ENCODE peak calls at places on chromosome 10, in seven cellular contexts. G, X, D, B, L, K and H are unnamed samples.

GRCh38 chr10:102394801-102395676 is 466 bp upstream of the NFKB2 start:
- ATAC-seq in G (peak), X (peak), D (peak), B (peak), L (peak), K (peak), H (peak)

GRCh38 chr10:8279598-8279997 is 225.1 kb downstream of the GATA3 start:
- ATAC-seq in G (no peak), X (no peak), D (no peak), B (no peak), L (no peak), K (no peak), H (peak)

GRCh38 chr10:70459771-70460490 is 18.4 kb upstream of the NODAL start:
- ATAC-seq in G (no peak), X (no peak), D (no peak), B (no peak), L (no peak), K (no peak), H (no peak)

GRCh38 chr10:78408671-78409472 is 375.2 kb downstream of the RPS24 start:
- ATAC-seq in G (no peak), X (no peak), D (no peak), B (peak), L (no peak), K (peak), H (peak)

GRCh38 chr10:13356392-13356791 is 8.3 kb upstream of the SEPHS1 start:
- ATAC-seq in G (no peak), X (no peak), D (no peak), B (no peak), L (no peak), K (no peak), H (no peak)

GRCh38 chr10:112215342-112215774 is 31.8 kb upstream of the GPAM start:
- ATAC-seq in G (no peak), X (peak), D (no peak), B (no peak), L (no peak), K (peak), H (peak)

GRCh38 chr10:59895629-59896116 is 10.7 kb downstream of the CCDC6 start:
- ATAC-seq in G (no peak), X (no peak), D (no peak), B (no peak), L (no peak), K (peak), H (no peak)

GRCh38 chr10:77301305-77301730 is 336.3 kb downstream of the KCNMA1 start:
- ATAC-seq in G (no peak), X (no peak), D (no peak), B (no peak), L (no peak), K (no peak), H (peak)

GRCh38 chr10:86648706-86649426 is 5.5 kb upstream of the OPN4 start:
- ATAC-seq in G (no peak), X (no peak), D (no peak), B (peak), L (no peak), K (peak), H (peak)